ENCODE peak calls at places on chromosomes 2 and 18, in seven cellular contexts. G, O, F, B, A, C and H are unnamed samples.

GRCh38 chr2:189391201-189391600 is 50.1 kb upstream of the WDR75 start:
- DNase-seq in G (no peak), O (no peak), F (no peak), B (no peak), A (no peak), C (no peak), H (no peak)

GRCh38 chr2:172864182-172864581 is 128.5 kb downstream of the RAPGEF4 start:
- DNase-seq in G (peak), O (peak), F (peak), B (no peak), A (peak), C (peak), H (peak)

GRCh38 chr2:98800330-98801064 is 69.6 kb upstream of the MGAT4A start:
- DNase-seq in G (no peak), O (no peak), F (no peak), B (no peak), A (no peak), C (no peak), H (no peak)

GRCh38 chr2:96259497-96259921 is 6.3 kb downstream of the TMEM127 start:
- DNase-seq in G (no peak), O (peak), F (no peak), B (no peak), A (no peak), C (no peak), H (no peak)

GRCh38 chr2:53460347-53460746 is 307.3 kb upstream of the CHAC2 start:
- DNase-seq in G (no peak), O (no peak), F (no peak), B (no peak), A (no peak), C (no peak), H (no peak)

GRCh38 chr2:127700527-127701192 is 637 bp upstream of the SFT2D3 start:
- DNase-seq in G (no peak), O (peak), F (no peak), B (peak), A (no peak), C (peak), H (peak)

GRCh38 chr2:67839242-67839641 is 223.6 kb downstream of the C1D start:
- DNase-seq in G (no peak), O (no peak), F (no peak), B (no peak), A (no peak), C (no peak), H (no peak)

GRCh38 chr18:76405761-76406356 is 89.2 kb downstream of the ZNF516 start:
- DNase-seq in G (no peak), O (peak), F (peak), B (peak), A (no peak), C (no peak), H (peak)

GRCh38 chr18:45802814-45803492 is 22.5 kb upstream of the SIGLEC15 start:
- DNase-seq in G (no peak), O (no peak), F (peak), B (no peak), A (no peak), C (no peak), H (no peak)

GRCh38 chr2:100041946-100042345 is 100.4 kb downstream of the AFF3 start:
- DNase-seq in G (no peak), O (no peak), F (no peak), B (no peak), A (no peak), C (no peak), H (no peak)

GRCh38 chr18:77132369-77133050 is at the start of gene MBP:
- DNase-seq in G (peak), O (peak), F (no peak), B (peak), A (peak), C (peak), H (peak)

GRCh38 chr2:71932780-71933466 is 214.7 kb downstream of the CYP26B1 start:
- DNase-seq in G (peak), O (no peak), F (no peak), B (no peak), A (no peak), C (peak), H (peak)

GRCh38 chr2:186307871-186308270 is 178.2 kb upstream of the ZC3H15 start:
- DNase-seq in G (no peak), O (no peak), F (no peak), B (no peak), A (no peak), C (no peak), H (no peak)

GRCh38 chr18:74005320-74006110 is 142.1 kb downstream of the FBXO15 start:
- DNase-seq in G (no peak), O (no peak), F (no peak), B (no peak), A (no peak), C (no peak), H (no peak)

GRCh38 chr2:153823880-153824279 is 47.8 kb upstream of the GALNT13 start:
- DNase-seq in G (no peak), O (no peak), F (no peak), B (no peak), A (no peak), C (no peak), H (no peak)

GRCh38 chr18:3451166-3451988 is 1.4 kb downstream of the TGIF1 start:
- DNase-seq in G (peak), O (peak), F (peak), B (peak), A (peak), C (peak), H (peak)

GRCh38 chr2:181847729-181848128 is 43.8 kb upstream of the ITPRID2 start:
- DNase-seq in G (no peak), O (no peak), F (no peak), B (no peak), A (no peak), C (no peak), H (no peak)

GRCh38 chr2:118190365-118190916 is 102.2 kb downstream of the INSIG2 start:
- DNase-seq in G (no peak), O (no peak), F (no peak), B (no peak), A (no peak), C (no peak), H (no peak)

GRCh38 chr2:202695166-202695565 is 60.4 kb downstream of the FAM117B start:
- DNase-seq in G (no peak), O (no peak), F (no peak), B (no peak), A (no peak), C (no peak), H (no peak)

DNA sequence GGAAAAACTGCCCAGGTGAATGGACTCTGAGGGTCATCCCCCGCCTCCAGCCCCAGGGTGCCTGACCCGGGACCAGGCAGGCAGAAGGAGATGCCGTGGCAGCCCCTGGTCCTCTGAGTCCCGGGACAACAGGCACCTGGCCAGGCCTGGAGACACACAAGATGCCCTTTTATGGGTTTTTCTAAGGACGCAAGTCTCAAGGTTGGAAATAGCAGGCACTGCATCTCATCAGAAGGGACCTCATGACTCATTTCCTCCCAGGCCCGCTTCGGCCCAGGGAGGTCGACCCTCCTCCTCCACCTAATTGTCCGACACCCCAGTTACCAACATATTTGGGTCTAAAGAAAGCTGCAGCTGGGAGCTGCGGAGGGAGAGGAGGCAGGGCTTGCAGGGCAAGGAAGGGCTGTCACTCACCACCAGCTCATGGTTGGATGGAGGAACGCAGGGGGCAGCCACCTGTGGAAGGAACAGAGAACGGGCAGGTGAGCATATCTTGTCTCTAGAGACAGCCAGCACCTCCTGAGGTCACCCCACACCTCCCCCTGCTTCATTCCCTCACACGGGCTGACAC is 82.9 kb downstream of the TNS1 start:
- DNase-seq in G (peak), O (peak), F (peak), B (peak), A (no peak), C (no peak), H (peak)
- H3K27ac ChIP-seq in G (peak), O (peak), F (no peak), B (peak), A (no peak), C (peak), H (no peak)

GRCh38 chr2:157220502-157220901 is 37.0 kb upstream of the GALNT5 start:
- DNase-seq in G (no peak), O (no peak), F (no peak), B (no peak), A (no peak), C (no peak), H (no peak)
- TF ChIP-seq CTCF in G (no peak), O (no peak), F (no peak), B (no peak), A (no peak), C (no peak), H (no peak)

DNA sequence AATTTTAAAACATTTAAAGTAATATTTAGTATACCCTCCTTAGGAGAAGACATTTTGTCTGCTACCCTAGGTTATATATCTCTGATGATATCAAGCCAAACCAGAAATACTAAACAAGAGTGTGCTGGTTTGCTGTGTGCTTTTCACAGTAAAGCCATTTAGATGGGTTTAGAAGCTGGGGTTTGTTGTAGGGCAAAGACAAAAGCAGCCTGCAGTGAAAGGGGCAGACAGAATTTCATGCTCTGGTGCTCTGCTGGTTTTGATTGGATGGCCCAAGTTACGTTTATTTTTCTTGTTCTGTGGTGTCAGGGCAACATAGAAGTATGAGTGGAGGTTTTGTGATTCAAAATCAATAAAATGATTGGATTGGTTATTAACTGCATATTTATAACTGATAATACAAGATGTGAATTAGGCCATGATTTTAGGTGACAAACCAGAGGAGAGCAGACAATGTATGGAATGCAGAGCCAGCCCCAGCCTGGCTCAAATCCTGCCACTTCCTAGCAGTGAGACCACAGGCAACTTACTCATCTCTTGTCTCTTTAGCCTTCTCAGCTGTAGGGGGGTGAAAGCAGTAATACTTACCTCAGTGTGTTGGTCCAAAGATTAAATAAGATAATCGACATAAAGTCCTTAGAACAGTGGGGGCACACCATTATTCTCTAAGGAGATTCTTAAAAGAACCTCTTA is 30.9 kb upstream of the IER3IP1 start:
- DNase-seq in G (no peak), O (no peak), F (no peak), B (no peak), A (no peak), C (no peak), H (no peak)
- H3K27ac ChIP-seq in G (no peak), O (no peak), F (no peak), B (no peak), A (no peak), C (no peak), H (peak)

GRCh38 chr2:48219555-48220436 is 310.2 kb upstream of the STON1 start:
- DNase-seq in G (no peak), O (no peak), F (no peak), B (no peak), A (no peak), C (no peak), H (no peak)
- TF ChIP-seq CTCF in G (no peak), O (no peak), F (no peak), B (no peak), A (no peak), C (no peak), H (no peak)

GRCh38 chr2:48105848-48106247 is 199.6 kb upstream of the FBXO11 start:
- DNase-seq in G (no peak), O (no peak), F (no peak), B (no peak), A (no peak), C (no peak), H (no peak)
- H3K27ac ChIP-seq in G (peak), O (no peak), F (no peak), B (no peak), A (no peak), C (no peak), H (no peak)

GRCh38 chr2:240568678-240569522 is 616 bp downstream of the RNPEPL1 start:
- DNase-seq in G (peak), O (peak), F (no peak), B (peak), A (peak), C (peak), H (peak)

GRCh38 chr2:240566203-240567136 is 1.8 kb upstream of the RNPEPL1 start:
- DNase-seq in G (peak), O (peak), F (peak), B (peak), A (peak), C (peak), H (peak)

GRCh38 chr2:240569523-240569997 is 1.3 kb downstream of the RNPEPL1 start:
- DNase-seq in G (no peak), O (no peak), F (no peak), B (no peak), A (no peak), C (peak), H (no peak)

GRCh38 chr2:240567137-240567871 is 980 bp upstream of the RNPEPL1 start:
- DNase-seq in G (peak), O (peak), F (no peak), B (no peak), A (no peak), C (peak), H (peak)

GRCh38 chr2:240567872-240568677 is at the start of gene RNPEPL1:
- DNase-seq in G (peak), O (peak), F (no peak), B (peak), A (peak), C (peak), H (peak)
- TF ChIP-seq CTCF in G (peak), O (no peak), F (no peak), B (no peak), A (no peak), C (no peak), H (peak)

DNA sequence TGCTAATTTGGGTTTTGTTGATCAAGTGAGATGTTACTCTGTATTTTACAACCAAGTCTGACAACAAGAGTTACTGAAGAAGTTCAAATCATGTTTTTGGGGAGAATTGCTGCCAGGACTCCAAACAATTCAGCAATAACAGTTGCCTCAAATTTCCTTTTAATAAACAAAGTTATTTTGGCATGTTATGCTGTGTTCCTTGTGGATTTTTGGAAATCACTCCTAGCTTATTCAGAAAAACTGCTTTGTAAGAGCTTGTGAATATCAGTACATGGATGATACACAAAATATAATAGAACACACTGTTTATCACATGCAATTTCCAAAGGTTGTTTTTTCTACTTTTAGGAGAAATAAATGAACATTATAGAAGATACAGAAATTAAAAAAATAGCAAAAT is 272.4 kb upstream of the PARD3B start:
- DNase-seq in G (no peak), O (no peak), F (no peak), B (no peak), A (no peak), C (no peak), H (no peak)
- H3K27ac ChIP-seq in G (no peak), O (no peak), F (no peak), B (no peak), A (no peak), C (no peak), H (no peak)